ENCODE peak calls at places on chromosomes 11 and 22, in six cellular contexts. Q is breast epithelium, R is heart right ventricle, Z is kidney, S is SJSA1, T is mesendoderm. I is an unnamed sample. For H3K4me1, the result is how much of the 10 kb centered on the place peaks cover.

GRCh38 chr11:114395776-114396175 is 4.5 kb downstream of the C11orf71 start:
- DNase-seq in T (peak), Z (no peak), Q (no peak), S (no peak), R (no peak), I (no peak)

GRCh38 chr22:28297504-28297903 is 378.4 kb upstream of the PITPNB start:
- DNase-seq in Q (no peak), R (no peak), Z (no peak), T (no peak), S (peak), I (no peak)

GRCh38 chr11:91396243-91397133 is 828.1 kb upstream of the FAT3 start:
- DNase-seq in R (no peak), S (no peak), Z (no peak), Q (no peak), T (no peak), I (no peak)

GRCh38 chr11:19559746-19560145 is 152.9 kb upstream of the NAV2 start:
- DNase-seq in Q (no peak), Z (no peak), S (no peak), R (no peak), T (peak), I (no peak)

GRCh38 chr11:125410091-125410490 is 86.0 kb downstream of the FEZ1 start:
- DNase-seq in Z (peak), Q (peak), T (peak), R (no peak), S (no peak), I (no peak)

GRCh38 chr11:5891216-5891800 is 1.7 kb upstream of the OR52E5 start:
- DNase-seq in Z (no peak), Q (no peak), T (peak), R (no peak), S (no peak), I (no peak)

GRCh38 chr11:28618426-28618825 is 510.2 kb downstream of the METTL15 start:
- DNase-seq in Q (no peak), R (no peak), S (no peak), Z (no peak), T (no peak), I (no peak)

GRCh38 chr11:95788921-95789505 is 569 bp downstream of the FAM76B start:
- DNase-seq in Z (no peak), T (peak), S (peak), Q (no peak), R (peak), I (no peak)

GRCh38 chr11:1242289-1242688 is 19.4 kb downstream of the MUC5B start:
- DNase-seq in S (no peak), Q (no peak), Z (no peak), R (no peak), T (no peak), I (no peak)

GRCh38 chr11:61571869-61572268 is 9.0 kb downstream of the SYT7 start:
- DNase-seq in S (no peak), R (no peak), T (no peak), Q (no peak), Z (no peak), I (no peak)

GRCh38 chr22:35470903-35471321 is 69.7 kb upstream of the RASD2 start:
- DNase-seq in T (peak), S (no peak), R (no peak), Z (no peak), Q (no peak), I (no peak)

GRCh38 chr11:61028135-61028729 is 56.8 kb downstream of the CD6 start:
- DNase-seq in S (no peak), T (no peak), Q (peak), Z (no peak), R (no peak), I (no peak)

GRCh38 chr22:26606611-26607010 is 11.2 kb downstream of the CRYBB1 start:
- DNase-seq in R (no peak), S (no peak), Z (no peak), Q (no peak), T (no peak), I (no peak)

GRCh38 chr22:39214383-39215069 is 30.3 kb downstream of the PDGFB start:
- DNase-seq in S (peak), Z (peak), T (peak), R (no peak), Q (no peak), I (peak)

GRCh38 chr11:69808708-69809107 is 10.5 kb downstream of the FGF3 start:
- DNase-seq in T (peak), S (no peak), R (no peak), Q (no peak), Z (no peak), I (no peak)

GRCh38 chr11:131867457-131868257 is 497.2 kb downstream of the NTM start:
- DNase-seq in T (peak), R (peak), Z (peak), S (peak), Q (peak), I (peak)

GRCh38 chr11:113147249-113147648 is 167.1 kb upstream of the TTC12 start:
- DNase-seq in R (no peak), S (no peak), T (peak), Z (no peak), Q (no peak), I (no peak)

GRCh38 chr22:17803871-17804270 is 29.6 kb upstream of the BID start:
- DNase-seq in T (peak), S (no peak), Q (no peak), R (no peak), Z (no peak), I (no peak)

GRCh38 chr11:94802501-94802900 is 34.3 kb downstream of the AMOTL1 start:
- DNase-seq in T (no peak), R (no peak), Q (no peak), S (no peak), Z (no peak), I (no peak)

GRCh38 chr22:50626314-50626855 is 1.6 kb downstream of the ARSA start:
- DNase-seq in Z (peak), T (no peak), Q (peak), R (no peak), S (no peak), I (no peak)

GRCh38 chr11:62726156-62727006 is 876 bp downstream of the HNRNPUL2 start:
- DNase-seq in Z (no peak), Q (no peak), T (peak), R (no peak), S (no peak), I (peak)

GRCh38 chr11:69637601-69637955 is 3.4 kb upstream of the CCND1 start:
- DNase-seq in Z (peak), R (no peak), T (no peak), S (no peak), Q (peak), I (no peak)

GRCh38 chr11:19419021-19419750 is 178.4 kb upstream of the E2F8 start:
- DNase-seq in S (peak), Z (no peak), R (no peak), T (no peak), Q (no peak), I (no peak)

GRCh38 chr11:2090172-2091111 is 48.7 kb downstream of the IGF2 start:
- DNase-seq in T (no peak), Z (no peak), R (no peak), S (no peak), Q (peak), I (peak)

GRCh38 chr22:45210577-45211431 is 29.9 kb downstream of the KIAA0930 start:
- DNase-seq in R (no peak), S (no peak), Q (peak), T (no peak), Z (peak), I (no peak)

GRCh38 chr11:34415538-34415937 is 23.2 kb upstream of the CAT start:
- DNase-seq in T (no peak), Q (no peak), Z (no peak), S (no peak), R (no peak), I (no peak)

GRCh38 chr11:110317516-110317932 is 21.1 kb upstream of the RDX start:
- DNase-seq in R (peak), T (peak), Z (no peak), S (no peak), Q (no peak), I (no peak)

GRCh38 chr11:64868904-64869570 is 9.4 kb downstream of the EHD1 start:
- DNase-seq in T (no peak), Q (no peak), R (peak), S (peak), Z (no peak), I (peak)

GRCh38 chr11:126072141-126072741 is 9.6 kb upstream of the CDON start:
- DNase-seq in Q (no peak), S (no peak), T (peak), Z (no peak), R (no peak), I (no peak)

GRCh38 chr11:33500865-33501479 is 199.7 kb downstream of the C11orf91 start:
- DNase-seq in S (peak), T (peak), R (peak), Q (no peak), Z (no peak), I (no peak)

GRCh38 chr22:36968249-36968964 is 50.8 kb downstream of the TST start:
- DNase-seq in R (no peak), Q (no peak), T (no peak), Z (no peak), S (no peak), I (no peak)

GRCh38 chr11:132925825-132926469 is 606.4 kb downstream of the OPCML start:
- DNase-seq in R (no peak), T (no peak), Q (no peak), S (no peak), Z (no peak), I (no peak)

GRCh38 chr11:93329936-93330445 is 551 bp upstream of the DEUP1 start:
- DNase-seq in R (no peak), S (no peak), Z (no peak), Q (no peak), T (peak), I (no peak)

DNA sequence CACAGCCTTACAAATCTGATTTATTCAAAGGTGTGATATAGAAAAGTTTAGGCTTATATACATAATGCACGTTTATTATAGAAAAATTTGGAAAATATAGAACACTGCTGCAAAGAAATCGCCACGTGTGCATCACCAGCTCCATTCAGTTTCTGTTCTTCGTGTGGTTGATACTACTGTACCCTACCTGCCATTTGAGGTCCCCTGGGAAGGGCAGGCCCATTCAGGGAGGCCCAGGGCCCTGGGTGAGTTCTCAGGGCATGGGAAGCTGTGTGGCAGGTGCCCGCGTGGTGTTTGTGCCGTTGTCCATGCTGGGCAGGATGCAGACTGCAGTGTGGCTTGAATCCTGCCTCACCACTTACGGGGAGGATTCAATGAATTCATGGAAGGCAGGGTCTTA is 60.8 kb downstream of the TBC1D22A start:
- DNase-seq in Z (peak), Q (no peak), T (no peak), R (no peak), S (no peak), I (no peak)
- H3K27ac ChIP-seq in Z (no peak), Q (no peak), T (no peak), R (no peak), S (no peak), I (no peak)

GRCh38 chr11:44862546-44863101 is 88.1 kb downstream of the TP53I11 start:
- DNase-seq in T (no peak), S (no peak), Z (no peak), Q (no peak), R (no peak), I (no peak)
- H3K4me1 ChIP-seq in T (under half), S (under half), Z (under half), Q (under half), R (under half), I (under half)

GRCh38 chr11:35477871-35478270 is 47.5 kb downstream of the PAMR1 start:
- DNase-seq in T (peak), Z (no peak), S (no peak), Q (no peak), R (no peak), I (no peak)
- H3K27ac ChIP-seq in T (no peak), Z (no peak), S (no peak), Q (no peak), R (no peak), I (no peak)

GRCh38 chr11:67410984-67411784 is 4.3 kb upstream of the CARNS1 start:
- DNase-seq in R (no peak), Q (no peak), S (no peak), T (no peak), Z (no peak), I (no peak)

GRCh38 chr11:67409261-67409666 is 5.4 kb downstream of the TBC1D10C start:
- DNase-seq in T (no peak), Q (no peak), R (no peak), S (no peak), Z (peak), I (no peak)

GRCh38 chr11:67411785-67412152 is 3.7 kb upstream of the CARNS1 start:
- DNase-seq in Q (no peak), T (no peak), R (no peak), Z (no peak), S (no peak), I (no peak)

GRCh38 chr11:67409781-67410368 is 5.6 kb upstream of the CARNS1 start:
- DNase-seq in S (no peak), T (peak), Q (no peak), Z (no peak), R (no peak), I (no peak)

GRCh38 chr11:67410369-67410831 is 5.1 kb upstream of the CARNS1 start:
- DNase-seq in Z (no peak), S (no peak), T (no peak), Q (no peak), R (no peak), I (no peak)
- H3K4me1 ChIP-seq in Z (under half), S (under half), T (under half), Q (under half), R (half or more), I (under half)

GRCh38 chr11:117818036-117818858 is 6.3 kb downstream of the FXYD2 start:
- DNase-seq in Z (peak), Q (no peak), R (no peak), S (no peak), T (peak), I (no peak)
- H3K27ac ChIP-seq in Z (peak), Q (no peak), R (no peak), S (no peak), T (no peak), I (no peak)

GRCh38 chr22:23539135-23539838 is 40.8 kb downstream of the IGLL1 start:
- DNase-seq in T (peak), Q (peak), S (peak), Z (peak), R (peak), I (peak)

GRCh38 chr22:23536821-23537345 is 43.2 kb downstream of the IGLL1 start:
- DNase-seq in R (no peak), Q (peak), S (no peak), Z (no peak), T (peak), I (peak)

GRCh38 chr22:23538502-23538860 is 41.6 kb downstream of the IGLL1 start:
- DNase-seq in S (no peak), R (no peak), T (no peak), Z (peak), Q (no peak), I (no peak)

GRCh38 chr22:23534851-23535717 is 45.0 kb downstream of the IGLL1 start:
- DNase-seq in R (no peak), S (no peak), T (no peak), Z (peak), Q (peak), I (no peak)

GRCh38 chr22:23537421-23537820 is 42.7 kb downstream of the IGLL1 start:
- DNase-seq in Q (peak), T (no peak), R (no peak), Z (no peak), S (no peak), I (no peak)
- H3K4me1 ChIP-seq in Q (under half), T (under half), R (under half), Z (under half), S (under half), I (under half)

I was measured in tibial artery.